ENCODE peak calls at places on chromosomes 2 and 18, in seven cellular contexts. B is iris pigment epithelial cell, V is GM12892, K is right cardiac atrium, G is NCI-H460, L is cortex of kidney, X is EL. O is an unnamed sample.

GRCh38 chr2:213188971-213189899 is 37.8 kb upstream of the IKZF2 start:
- DNase-seq in V (no peak), X (peak; percentile 69), K (no peak), L (no peak), B (peak; percentile 59), G (no peak), O (peak; percentile 69)

GRCh38 chr2:238513346-238513745 is 86.6 kb downstream of the ASB1 start:
- DNase-seq in L (no peak), G (peak; percentile 40), X (peak; percentile 65), V (no peak), K (no peak), B (peak; percentile 56), O (peak; percentile 66)

GRCh38 chr2:19228720-19229119 is 129.7 kb downstream of the OSR1 start:
- DNase-seq in V (no peak), X (no peak), K (no peak), B (no peak), L (no peak), G (no peak), O (no peak)

GRCh38 chr2:196677404-196677803 is 37.9 kb downstream of the CCDC150 start:
- DNase-seq in L (no peak), X (peak; percentile 45), K (no peak), B (peak; percentile 83), G (no peak), V (no peak), O (peak; percentile 73)

GRCh38 chr18:69399253-69399652 is 1.4 kb upstream of the DOK6 start:
- DNase-seq in K (no peak), V (no peak), L (no peak), B (no peak), G (no peak), X (no peak), O (no peak)

GRCh38 chr18:43789234-43790000 is 512.1 kb upstream of the SYT4 start:
- DNase-seq in B (peak; percentile 21), K (no peak), V (no peak), X (no peak), L (no peak), G (no peak), O (no peak)

GRCh38 chr2:53672881-53673522 is 94.6 kb upstream of the CHAC2 start:
- DNase-seq in K (no peak), X (peak; percentile 4), G (no peak), B (peak; percentile 54), V (no peak), L (no peak), O (no peak)

GRCh38 chr2:55051026-55051866 is 995 bp upstream of the RTN4 start:
- DNase-seq in G (peak; percentile 94), K (peak; percentile 73), L (no peak), V (no peak), B (peak; percentile 99), X (peak; percentile 99), O (peak; percentile 100)

GRCh38 chr2:37020212-37020886 is 54.0 kb upstream of the STRN start:
- DNase-seq in L (no peak), G (peak; percentile 72), V (no peak), B (peak; percentile 97), K (peak; percentile 93), X (peak; percentile 84), O (peak; percentile 69)